ENCODE peak calls at places on chromosomes 6 and 20, in four cellular contexts. One of them, this sample, is unnamed.

GRCh38 chr6:141675957-141676356 is 456.8 kb upstream of the GJE1 start:
- DNase-seq in SK-MEL-5: peak; percentile 50
- DNase-seq in lower lobe of right lung: no peak
- DNase-seq in GM06990: no peak
- DNase-seq in this sample: no peak

GRCh38 chr6:158381214-158381613 is 68.9 kb downstream of the TULP4 start:
- DNase-seq in SK-MEL-5: no peak
- DNase-seq in lower lobe of right lung: no peak
- DNase-seq in GM06990: no peak
- DNase-seq in this sample: no peak

GRCh38 chr20:33894798-33895197 is 83.7 kb downstream of the CHMP4B start:
- DNase-seq in SK-MEL-5: no peak
- DNase-seq in lower lobe of right lung: no peak
- DNase-seq in GM06990: no peak
- DNase-seq in this sample: no peak

GRCh38 chr6:120711255-120711654 is 623.0 kb downstream of the TBC1D32 start:
- DNase-seq in SK-MEL-5: no peak
- DNase-seq in lower lobe of right lung: no peak
- DNase-seq in GM06990: no peak
- DNase-seq in this sample: no peak

GRCh38 chr20:60664106-60664505 is 588.0 kb upstream of the CDH4 start:
- DNase-seq in SK-MEL-5: no peak
- DNase-seq in lower lobe of right lung: no peak
- DNase-seq in GM06990: no peak
- DNase-seq in this sample: no peak

GRCh38 chr6:169990095-169991030 is 238.9 kb downstream of the ERMARD start:
- DNase-seq in SK-MEL-5: peak; percentile 7
- DNase-seq in lower lobe of right lung: no peak
- DNase-seq in GM06990: no peak
- DNase-seq in this sample: peak; percentile 12

GRCh38 chr6:30844118-30844535 is 40.2 kb upstream of the DDR1 start:
- DNase-seq in SK-MEL-5: no peak
- DNase-seq in lower lobe of right lung: no peak
- DNase-seq in GM06990: no peak
- DNase-seq in this sample: no peak

GRCh38 chr20:1890469-1891262 is 4.5 kb upstream of the SIRPA start:
- DNase-seq in SK-MEL-5: peak; percentile 98
- DNase-seq in lower lobe of right lung: no peak
- DNase-seq in GM06990: no peak
- DNase-seq in this sample: no peak

GRCh38 chr20:45014671-45015415 is 48.5 kb downstream of the STK4 start:
- DNase-seq in SK-MEL-5: peak; percentile 53
- DNase-seq in lower lobe of right lung: no peak
- DNase-seq in GM06990: no peak
- DNase-seq in this sample: no peak

GRCh38 chr6:70707893-70708292 is 40.2 kb downstream of the SMAP1 start:
- DNase-seq in SK-MEL-5: no peak
- DNase-seq in lower lobe of right lung: no peak
- DNase-seq in GM06990: no peak
- DNase-seq in this sample: no peak

GRCh38 chr6:127103482-127103881 is 15.0 kb upstream of the RSPO3 start:
- DNase-seq in SK-MEL-5: no peak
- DNase-seq in lower lobe of right lung: no peak
- DNase-seq in GM06990: no peak
- DNase-seq in this sample: no peak

GRCh38 chr6:85236636-85237035 is 213.2 kb upstream of the NT5E start:
- DNase-seq in SK-MEL-5: no peak
- DNase-seq in lower lobe of right lung: no peak
- DNase-seq in GM06990: no peak
- DNase-seq in this sample: no peak

GRCh38 chr20:18567739-18568091 is 483 bp downstream of the SMIM26 start:
- DNase-seq in SK-MEL-5: no peak
- DNase-seq in lower lobe of right lung: no peak
- DNase-seq in GM06990: no peak
- DNase-seq in this sample: no peak

GRCh38 chr20:722822-723644 is 45.3 kb downstream of the SLC52A3 start:
- DNase-seq in SK-MEL-5: no peak
- DNase-seq in lower lobe of right lung: no peak
- DNase-seq in GM06990: no peak
- DNase-seq in this sample: no peak

GRCh38 chr6:169832247-169832948 is 81.0 kb downstream of the ERMARD start:
- DNase-seq in SK-MEL-5: no peak
- DNase-seq in lower lobe of right lung: no peak
- DNase-seq in GM06990: no peak
- DNase-seq in this sample: no peak

GRCh38 chr20:22389836-22390542 is 194.4 kb downstream of the FOXA2 start:
- DNase-seq in SK-MEL-5: no peak
- DNase-seq in lower lobe of right lung: peak; percentile 69
- DNase-seq in GM06990: no peak
- DNase-seq in this sample: no peak

GRCh38 chr6:7157752-7158616 is 50.2 kb downstream of the RREB1 start:
- DNase-seq in SK-MEL-5: no peak
- DNase-seq in lower lobe of right lung: no peak
- DNase-seq in GM06990: no peak
- DNase-seq in this sample: no peak

GRCh38 chr6:37477186-37477585 is 22.5 kb downstream of the CCDC167 start:
- DNase-seq in SK-MEL-5: peak; percentile 70
- DNase-seq in lower lobe of right lung: no peak
- DNase-seq in GM06990: no peak
- DNase-seq in this sample: no peak

GRCh38 chr20:33653218-33653899 is 8.8 kb upstream of the C20orf144 start:
- DNase-seq in SK-MEL-5: peak; percentile 82
- DNase-seq in lower lobe of right lung: no peak
- DNase-seq in GM06990: no peak
- DNase-seq in this sample: peak; percentile 47

GRCh38 chr20:55353206-55353605 is 652.1 kb downstream of the CBLN4 start:
- DNase-seq in SK-MEL-5: no peak
- DNase-seq in lower lobe of right lung: no peak
- DNase-seq in GM06990: no peak
- DNase-seq in this sample: no peak

GRCh38 chr6:30845183-30845582 is 39.1 kb upstream of the DDR1 start:
- DNase-seq in SK-MEL-5: no peak
- DNase-seq in lower lobe of right lung: no peak
- DNase-seq in GM06990: no peak
- DNase-seq in this sample: no peak

GRCh38 chr20:52476074-52476751 is 284.6 kb upstream of the ZFP64 start:
- DNase-seq in SK-MEL-5: no peak
- DNase-seq in lower lobe of right lung: no peak
- DNase-seq in GM06990: no peak
- DNase-seq in this sample: no peak

GRCh38 chr20:62927128-62927705 is 912 bp upstream of the DIDO1 start:
- DNase-seq in SK-MEL-5: no peak
- DNase-seq in lower lobe of right lung: no peak
- DNase-seq in GM06990: no peak
- DNase-seq in this sample: no peak

GRCh38 chr20:7742479-7742878 is 197.8 kb downstream of the HAO1 start:
- DNase-seq in SK-MEL-5: no peak
- DNase-seq in lower lobe of right lung: no peak
- DNase-seq in GM06990: no peak
- DNase-seq in this sample: no peak

GRCh38 chr20:37278966-37279590 is 10.4 kb upstream of the MANBAL start:
- DNase-seq in SK-MEL-5: no peak
- DNase-seq in lower lobe of right lung: no peak
- DNase-seq in GM06990: no peak
- DNase-seq in this sample: no peak

GRCh38 chr6:44976677-44977405 is 351.3 kb upstream of the RUNX2 start:
- DNase-seq in SK-MEL-5: peak; percentile 26
- DNase-seq in lower lobe of right lung: no peak
- DNase-seq in GM06990: no peak
- DNase-seq in this sample: no peak

GRCh38 chr6:150745896-150746295 is 119.6 kb upstream of the MTHFD1L start:
- DNase-seq in SK-MEL-5: no peak
- DNase-seq in lower lobe of right lung: no peak
- DNase-seq in GM06990: no peak
- DNase-seq in this sample: no peak

GRCh38 chr6:135983720-135984343 is 132.3 kb downstream of the PDE7B start:
- DNase-seq in SK-MEL-5: no peak
- DNase-seq in lower lobe of right lung: no peak
- DNase-seq in GM06990: no peak
- DNase-seq in this sample: no peak

GRCh38 chr6:122400121-122400450 is 634 bp downstream of the HSF2 start:
- DNase-seq in SK-MEL-5: no peak
- DNase-seq in lower lobe of right lung: no peak
- DNase-seq in GM06990: no peak
- DNase-seq in this sample: no peak

GRCh38 chr6:39365281-39366074 is 43.0 kb upstream of the KCNK16 start:
- DNase-seq in SK-MEL-5: no peak
- DNase-seq in lower lobe of right lung: no peak
- DNase-seq in GM06990: no peak
- DNase-seq in this sample: no peak

GRCh38 chr6:123604067-123604466 is 32.7 kb downstream of the TRDN start:
- DNase-seq in SK-MEL-5: peak; percentile 68
- DNase-seq in lower lobe of right lung: no peak
- DNase-seq in GM06990: no peak
- DNase-seq in this sample: no peak

GRCh38 chr6:161876231-161876630 is 602.4 kb upstream of the AGPAT4 start:
- DNase-seq in SK-MEL-5: no peak
- DNase-seq in lower lobe of right lung: no peak
- DNase-seq in GM06990: no peak
- DNase-seq in this sample: no peak

GRCh38 chr6:133769463-133769862 is 119.5 kb upstream of the TCF21 start:
- DNase-seq in SK-MEL-5: no peak
- DNase-seq in lower lobe of right lung: no peak
- DNase-seq in GM06990: no peak
- DNase-seq in this sample: no peak

GRCh38 chr20:51525241-51526104 is 17.0 kb downstream of the NFATC2 start:
- DNase-seq in SK-MEL-5: no peak
- DNase-seq in lower lobe of right lung: no peak
- DNase-seq in GM06990: peak; percentile 63
- DNase-seq in this sample: no peak

GRCh38 chr6:136788069-136788902 is 4.0 kb downstream of the MAP3K5 start:
- DNase-seq in SK-MEL-5: no peak
- DNase-seq in lower lobe of right lung: no peak
- DNase-seq in GM06990: no peak
- DNase-seq in this sample: no peak

GRCh38 chr6:160882741-160883340 is 108.7 kb upstream of the MAP3K4 start:
- DNase-seq in SK-MEL-5: no peak
- DNase-seq in lower lobe of right lung: no peak
- DNase-seq in GM06990: no peak
- DNase-seq in this sample: no peak

GRCh38 chr6:24768361-24768760 is 6.4 kb upstream of the GMNN start:
- DNase-seq in SK-MEL-5: no peak
- DNase-seq in lower lobe of right lung: no peak
- DNase-seq in GM06990: no peak
- DNase-seq in this sample: no peak

GRCh38 chr6:53437557-53438202 is 88.9 kb upstream of the ELOVL5 start:
- DNase-seq in SK-MEL-5: peak; percentile 91
- DNase-seq in lower lobe of right lung: no peak
- DNase-seq in GM06990: peak; percentile 49
- DNase-seq in this sample: no peak

This sample was measured in GM12864.